ENCODE peak calls at places on chromosomes 16 and 17, in seven cellular contexts. C is breast epithelium, Z is mesothelial cell of epicardium, F is MCF 10A, W is lower lobe of right lung, S is HFF-Myc, N is spleen. K is an unnamed sample.

GRCh38 chr17:73695035-73695738 is 50.9 kb upstream of the SDK2 start:
- DNase-seq in W (no peak), S (no peak), Z (no peak), C (no peak), F (no peak), N (no peak), K (no peak)

GRCh38 chr17:30236807-30237206 is 1.3 kb upstream of the SLC6A4 start:
- DNase-seq in Z (peak; percentile 55), N (peak; percentile 80), C (no peak), S (no peak), F (peak; percentile 57), W (peak; percentile 76), K (no peak)

GRCh38 chr17:6070895-6071511 is 824 bp downstream of the WSCD1 start:
- DNase-seq in N (no peak), C (no peak), W (no peak), Z (no peak), S (no peak), F (no peak), K (no peak)

GRCh38 chr17:8832711-8833352 is 33.7 kb upstream of the MFSD6L start:
- DNase-seq in F (peak; percentile 6), C (no peak), S (no peak), N (peak; percentile 83), Z (peak; percentile 53), W (peak; percentile 57), K (no peak)

GRCh38 chr16:58738672-58739296 is 4.7 kb upstream of the GOT2 start:
- DNase-seq in W (no peak), Z (no peak), S (no peak), N (no peak), F (no peak), C (no peak), K (no peak)

GRCh38 chr16:66474750-66475199 is 47.7 kb downstream of the BEAN1 start:
- DNase-seq in C (no peak), W (no peak), N (no peak), Z (no peak), F (no peak), S (no peak), K (no peak)

GRCh38 chr17:41678907-41679739 is 9.6 kb upstream of the EIF1 start:
- DNase-seq in Z (no peak), F (peak; percentile 91), C (no peak), W (no peak), S (peak; percentile 37), N (no peak), K (no peak)

GRCh38 chr17:60128171-60128859 is 21.5 kb upstream of the CA4 start:
- DNase-seq in F (no peak), Z (no peak), C (no peak), W (no peak), S (no peak), N (peak; percentile 14), K (no peak)

GRCh38 chr16:72590179-72590937 is 418.4 kb upstream of the PMFBP1 start:
- DNase-seq in C (no peak), Z (no peak), W (no peak), F (no peak), N (no peak), S (no peak), K (no peak)

GRCh38 chr16:85171809-85172464 is 59.7 kb upstream of the CIBAR2 start:
- DNase-seq in W (peak; percentile 46), Z (no peak), C (no peak), N (no peak), S (no peak), F (no peak), K (no peak)

GRCh38 chr16:48533931-48534330 is 76.0 kb downstream of the N4BP1 start:
- DNase-seq in F (no peak), S (no peak), C (no peak), Z (no peak), W (no peak), N (no peak), K (no peak)

GRCh38 chr17:45923511-45924268 is 29.3 kb downstream of the MAPT start:
- DNase-seq in C (no peak), Z (no peak), S (no peak), W (no peak), N (no peak), F (peak; percentile 70), K (peak; percentile 7)

GRCh38 chr16:73448970-73449369 is 401.0 kb upstream of the ZFHX3 start:
- DNase-seq in Z (no peak), F (no peak), W (no peak), N (no peak), S (no peak), C (no peak), K (no peak)

GRCh38 chr17:76139801-76140660 is 1.0 kb downstream of the FOXJ1 start:
- DNase-seq in F (no peak), W (peak; percentile 69), N (peak; percentile 83), S (no peak), C (no peak), Z (no peak), K (no peak)

GRCh38 chr16:12092347-12092882 is 115.9 kb downstream of the SNX29 start:
- DNase-seq in W (peak; percentile 20), S (peak; percentile 50), C (no peak), F (peak; percentile 76), N (no peak), Z (no peak), K (peak; percentile 78)

GRCh38 chr16:985237-985636 is 3.7 kb downstream of the SOX8 start:
- DNase-seq in F (no peak), C (no peak), S (no peak), Z (no peak), N (no peak), W (no peak), K (no peak)

GRCh38 chr17:15981208-15981607 is 18.3 kb downstream of the ZSWIM7 start:
- DNase-seq in C (no peak), Z (no peak), S (no peak), W (no peak), F (no peak), N (no peak), K (no peak)

GRCh38 chr16:78994135-78994534 is 606.4 kb downstream of the MAF start:
- DNase-seq in S (no peak), Z (no peak), F (no peak), N (no peak), C (no peak), W (no peak), K (no peak)

GRCh38 chr16:30377050-30377811 is 2.6 kb downstream of the MYL11 start:
- DNase-seq in C (no peak), F (no peak), S (no peak), W (no peak), Z (no peak), N (no peak), K (no peak)

GRCh38 chr17:39800540-39800939 is 62.8 kb downstream of the GRB7 start:
- DNase-seq in F (peak; percentile 14), W (no peak), S (no peak), N (no peak), Z (no peak), C (no peak), K (no peak)

GRCh38 chr17:58306131-58306951 is 22.3 kb downstream of the TSPOAP1 start:
- DNase-seq in Z (peak; percentile 26), W (no peak), F (no peak), C (peak; percentile 4), N (no peak), S (no peak), K (no peak)

GRCh38 chr16:3400446-3400778 is 392 bp downstream of the ZSCAN32 start:
- DNase-seq in F (no peak), N (no peak), Z (no peak), C (no peak), W (no peak), S (no peak), K (no peak)

GRCh38 chr17:42135664-42136653 is 13.4 kb downstream of the HSPB9 start:
- DNase-seq in N (peak; percentile 86), C (no peak), S (no peak), F (no peak), Z (no peak), W (peak; percentile 90), K (no peak)

GRCh38 chr16:89575247-89576172 is at the start of gene CPNE7:
- DNase-seq in S (no peak), C (no peak), N (no peak), Z (no peak), F (no peak), W (no peak), K (no peak)

GRCh38 chr16:18062713-18063112 is 273.8 kb downstream of the NPIPA8 start:
- DNase-seq in W (no peak), C (no peak), F (no peak), Z (no peak), S (no peak), N (no peak), K (no peak)

GRCh38 chr16:78665373-78665772 is 565.9 kb downstream of the WWOX start:
- DNase-seq in S (no peak), Z (no peak), C (no peak), F (peak; percentile 19), W (no peak), N (no peak), K (no peak)

GRCh38 chr17:17305282-17305801 is 2.2 kb downstream of the NT5M start:
- DNase-seq in S (no peak), W (no peak), C (no peak), Z (no peak), N (peak; percentile 88), F (no peak), K (no peak)

GRCh38 chr16:825298-826061 is 24.9 kb upstream of the GNG13 start:
- DNase-seq in W (no peak), F (no peak), Z (no peak), S (no peak), N (no peak), C (no peak), K (no peak)

GRCh38 chr17:31843382-31843780 is 15.7 kb downstream of the COPRS start:
- DNase-seq in S (no peak), F (no peak), C (no peak), W (no peak), Z (no peak), N (no peak), K (peak; percentile 21)

GRCh38 chr16:23907457-23907902 is 71.7 kb downstream of the PRKCB start:
- DNase-seq in N (no peak), Z (no peak), C (no peak), S (no peak), F (no peak), W (no peak), K (no peak)

GRCh38 chr16:19555938-19556778 is 655 bp downstream of the VPS35L start:
- DNase-seq in F (peak; percentile 46), S (peak; percentile 12), N (no peak), Z (no peak), W (no peak), C (no peak), K (no peak)

GRCh38 chr17:75059369-75060345 is 12.6 kb downstream of the KCTD2 start:
- DNase-seq in C (no peak), S (no peak), F (no peak), Z (no peak), W (no peak), N (no peak), K (peak; percentile 72)

GRCh38 chr17:20092973-20093626 is 83.9 kb downstream of the SPECC1 start:
- DNase-seq in C (no peak), N (no peak), W (no peak), Z (no peak), S (no peak), F (no peak), K (no peak)

GRCh38 chr17:46986401-46986800 is 7.3 kb upstream of the RPRML start:
- DNase-seq in W (no peak), N (no peak), C (no peak), Z (no peak), F (no peak), S (no peak), K (no peak)

K was measured in GM04503.